ENCODE peak calls at places on chromosomes 6 and 20, in six cellular contexts. R, O, K, W, Q and B are unnamed samples.

GRCh38 chr6:90219168-90219985 is 77.3 kb downstream of the BACH2 start:
- DNase-seq in R (no peak), O (peak), K (peak), W (no peak), Q (no peak), B (peak)

GRCh38 chr20:16785221-16785620 is 37.1 kb downstream of the OTOR start:
- DNase-seq in R (no peak), O (no peak), K (no peak), W (no peak), Q (no peak), B (no peak)

GRCh38 chr6:129863664-129864063 is 2.5 kb upstream of the TMEM244 start:
- DNase-seq in R (peak), O (peak), K (no peak), W (no peak), Q (no peak), B (no peak)

GRCh38 chr6:147954938-147955337 is 387.7 kb upstream of the SASH1 start:
- DNase-seq in R (no peak), O (no peak), K (no peak), W (no peak), Q (no peak), B (no peak)

GRCh38 chr20:7912551-7912950 is 27.7 kb downstream of the HAO1 start:
- DNase-seq in R (no peak), O (peak), K (no peak), W (no peak), Q (no peak), B (no peak)

GRCh38 chr6:107144014-107144413 is 28.7 kb upstream of the BEND3 start:
- DNase-seq in R (no peak), O (no peak), K (no peak), W (no peak), Q (no peak), B (no peak)

GRCh38 chr6:150492507-150492906 is 107.2 kb upstream of the PLEKHG1 start:
- DNase-seq in R (peak), O (no peak), K (no peak), W (no peak), Q (no peak), B (no peak)

GRCh38 chr20:36481380-36482043 is 59.8 kb upstream of the MYL9 start:
- DNase-seq in R (no peak), O (no peak), K (no peak), W (no peak), Q (no peak), B (no peak)

GRCh38 chr6:3356824-3357420 is 98.2 kb downstream of the PSMG4 start:
- DNase-seq in R (no peak), O (no peak), K (no peak), W (no peak), Q (no peak), B (no peak)

GRCh38 chr6:154433477-154434241 is 76.8 kb downstream of the CNKSR3 start:
- DNase-seq in R (no peak), O (no peak), K (no peak), W (no peak), Q (no peak), B (no peak)

GRCh38 chr6:112021911-112022310 is 32.0 kb upstream of the CCN6 start:
- DNase-seq in R (no peak), O (no peak), K (no peak), W (no peak), Q (no peak), B (no peak)

GRCh38 chr6:105321207-105321606 is 81.7 kb downstream of the PREP start:
- DNase-seq in R (no peak), O (no peak), K (no peak), W (no peak), Q (no peak), B (no peak)

GRCh38 chr20:2873010-2873746 is at the start of gene PTPRA:
- DNase-seq in R (peak), O (peak), K (peak), W (peak), Q (peak), B (peak)

GRCh38 chr6:133948472-133948871 is 4.6 kb upstream of the TBPL1 start:
- DNase-seq in R (no peak), O (no peak), K (no peak), W (no peak), Q (no peak), B (no peak)

GRCh38 chr20:41141153-41141815 is 3.9 kb downstream of the PLCG1 start:
- DNase-seq in R (no peak), O (peak), K (no peak), W (no peak), Q (no peak), B (peak)

GRCh38 chr20:51062065-51062464 is 39.2 kb upstream of the KCNG1 start:
- DNase-seq in R (no peak), O (no peak), K (no peak), W (peak), Q (no peak), B (no peak)

GRCh38 chr20:17772005-17772343 is 72.2 kb downstream of the BANF2 start:
- DNase-seq in R (no peak), O (no peak), K (no peak), W (no peak), Q (no peak), B (no peak)

GRCh38 chr6:11700118-11700718 is 78.4 kb downstream of the ADTRP start:
- DNase-seq in R (no peak), O (peak), K (no peak), W (no peak), Q (peak), B (peak)

GRCh38 chr6:77463308-77463880 is at the start of gene HTR1B:
- DNase-seq in R (no peak), O (peak), K (peak), W (no peak), Q (no peak), B (no peak)

GRCh38 chr20:62804021-62804631 is 509 bp upstream of the OGFR start:
- DNase-seq in R (no peak), O (no peak), K (no peak), W (no peak), Q (no peak), B (peak)

GRCh38 chr6:40822619-40823018 is 216.4 kb downstream of the UNC5CL start:
- DNase-seq in R (no peak), O (no peak), K (no peak), W (no peak), Q (no peak), B (no peak)

GRCh38 chr6:26537846-26538571 is at the start of gene HMGN4:
- DNase-seq in R (peak), O (peak), K (peak), W (peak), Q (peak), B (peak)

GRCh38 chr6:51045548-51045947 is 226.9 kb downstream of the TFAP2B start:
- DNase-seq in R (no peak), O (no peak), K (no peak), W (no peak), Q (no peak), B (no peak)

GRCh38 chr6:21263531-21264287 is 329.8 kb upstream of the SOX4 start:
- DNase-seq in R (peak), O (no peak), K (no peak), W (no peak), Q (no peak), B (no peak)

GRCh38 chr6:79909517-79909916 is 37.8 kb downstream of the ELOVL4 start:
- DNase-seq in R (no peak), O (no peak), K (no peak), W (no peak), Q (no peak), B (no peak)

GRCh38 chr6:26304213-26305096 is 60.5 kb upstream of the BTN3A2 start:
- DNase-seq in R (no peak), O (peak), K (peak), W (no peak), Q (no peak), B (peak)